ENCODE peak calls at places on chromosome 22, in nine cellular contexts. O, D, P, H, C, M, T, U and G are unnamed samples.

GRCh38 chr22:24503137-24503850 is 8.2 kb downstream of the UPB1 start:
- DNase-seq in O (peak), D (no peak), P (peak), H (peak), C (peak), M (peak), T (no peak), U (peak), G (peak)

GRCh38 chr22:35749808-35750207 is 32.1 kb downstream of the APOL5 start:
- DNase-seq in O (no peak), D (no peak), P (no peak), H (no peak), C (no peak), M (peak), T (no peak), U (no peak), G (no peak)

GRCh38 chr22:37607010-37607911 is 1.4 kb upstream of the GGA1 start:
- DNase-seq in O (no peak), D (peak), P (peak), H (peak), C (peak), M (peak), T (no peak), U (peak), G (peak)

GRCh38 chr22:17359501-17359900 is 9.8 kb upstream of the CECR2 start:
- DNase-seq in O (no peak), D (no peak), P (no peak), H (no peak), C (peak), M (no peak), T (no peak), U (no peak), G (no peak)

GRCh38 chr22:30182365-30182764 is 64.2 kb downstream of the LIF start:
- DNase-seq in O (no peak), D (no peak), P (no peak), H (no peak), C (no peak), M (no peak), T (no peak), U (no peak), G (no peak)

GRCh38 chr22:20031732-20032406 is 11.0 kb downstream of the TANGO2 start:
- DNase-seq in O (no peak), D (no peak), P (no peak), H (peak), C (no peak), M (peak), T (no peak), U (no peak), G (no peak)

GRCh38 chr22:44146088-44146861 is 34.5 kb upstream of the PARVG start:
- DNase-seq in O (no peak), D (no peak), P (no peak), H (no peak), C (no peak), M (no peak), T (no peak), U (no peak), G (no peak)

GRCh38 chr22:46139895-46140350 is 10.4 kb upstream of the PPARA start:
- DNase-seq in O (no peak), D (no peak), P (no peak), H (no peak), C (no peak), M (no peak), T (no peak), U (no peak), G (no peak)

GRCh38 chr22:46584081-46584903 is 35.9 kb upstream of the GRAMD4 start:
- DNase-seq in O (peak), D (no peak), P (no peak), H (no peak), C (no peak), M (no peak), T (no peak), U (no peak), G (no peak)

GRCh38 chr22:35649636-35650250 is 1.5 kb downstream of the APOL6 start:
- DNase-seq in O (no peak), D (no peak), P (no peak), H (no peak), C (no peak), M (no peak), T (no peak), U (no peak), G (no peak)

GRCh38 chr22:17984114-17984513 is 40.2 kb downstream of the MICAL3 start:
- DNase-seq in O (no peak), D (no peak), P (no peak), H (no peak), C (peak), M (no peak), T (no peak), U (no peak), G (peak)

GRCh38 chr22:17922925-17923898 is 101.1 kb downstream of the MICAL3 start:
- DNase-seq in O (no peak), D (peak), P (no peak), H (no peak), C (peak), M (no peak), T (peak), U (peak), G (peak)

GRCh38 chr22:42270178-42270511 is 308 bp downstream of the TCF20 start:
- DNase-seq in O (no peak), D (no peak), P (peak), H (no peak), C (no peak), M (no peak), T (no peak), U (peak), G (no peak)

GRCh38 chr22:50408311-50408710 is 65.2 kb downstream of the PPP6R2 start:
- DNase-seq in O (no peak), D (no peak), P (no peak), H (no peak), C (no peak), M (no peak), T (no peak), U (no peak), G (no peak)

GRCh38 chr22:30116362-30117117 is 36.3 kb downstream of the HORMAD2 start:
- DNase-seq in O (no peak), D (no peak), P (no peak), H (no peak), C (peak), M (no peak), T (peak), U (no peak), G (peak)

GRCh38 chr22:50432131-50432870 is 42.5 kb downstream of the SBF1 start:
- DNase-seq in O (no peak), D (no peak), P (no peak), H (no peak), C (no peak), M (no peak), T (no peak), U (no peak), G (no peak)

GRCh38 chr22:21978564-21979386 is 3.8 kb downstream of the TOP3B start:
- DNase-seq in O (no peak), D (no peak), P (no peak), H (no peak), C (no peak), M (no peak), T (no peak), U (no peak), G (no peak)

GRCh38 chr22:41074941-41075710 is 17.3 kb upstream of the EP300 start:
- DNase-seq in O (peak), D (no peak), P (no peak), H (no peak), C (no peak), M (no peak), T (no peak), U (no peak), G (no peak)

GRCh38 chr22:32855023-32855756 is 53.7 kb downstream of the TIMP3 start:
- DNase-seq in O (no peak), D (no peak), P (no peak), H (no peak), C (no peak), M (no peak), T (no peak), U (no peak), G (no peak)

GRCh38 chr22:39703890-39704658 is 133.5 kb downstream of the CACNA1I start:
- DNase-seq in O (no peak), D (no peak), P (no peak), H (no peak), C (no peak), M (no peak), T (no peak), U (no peak), G (no peak)

GRCh38 chr22:19576460-19577421 is 52.5 kb upstream of the CLDN5 start:
- DNase-seq in O (no peak), D (no peak), P (no peak), H (no peak), C (peak), M (no peak), T (no peak), U (peak), G (peak)

GRCh38 chr22:47944941-47945340 is 1182.5 kb downstream of the TBC1D22A start:
- DNase-seq in O (no peak), D (no peak), P (no peak), H (no peak), C (no peak), M (no peak), T (no peak), U (no peak), G (no peak)

GRCh38 chr22:36977401-36977861 is 41.8 kb downstream of the TST start:
- DNase-seq in O (no peak), D (peak), P (peak), H (peak), C (peak), M (peak), T (no peak), U (peak), G (no peak)

GRCh38 chr22:45268958-45269844 is 15.5 kb upstream of the UPK3A start:
- DNase-seq in O (no peak), D (peak), P (peak), H (peak), C (no peak), M (peak), T (no peak), U (peak), G (peak)

GRCh38 chr22:42925598-42925997 is 68.5 kb upstream of the ARFGAP3 start:
- DNase-seq in O (no peak), D (no peak), P (no peak), H (no peak), C (no peak), M (no peak), T (no peak), U (no peak), G (no peak)

GRCh38 chr22:44494497-44494896 is 3.5 kb downstream of the RTL6 start:
- DNase-seq in O (no peak), D (no peak), P (no peak), H (no peak), C (no peak), M (no peak), T (no peak), U (no peak), G (no peak)

GRCh38 chr22:17132112-17132511 is 11.0 kb upstream of the TMEM121B start:
- DNase-seq in O (peak), D (no peak), P (no peak), H (no peak), C (no peak), M (no peak), T (no peak), U (no peak), G (no peak)

GRCh38 chr22:49076300-49077035 is 751.2 kb downstream of the BRD1 start:
- DNase-seq in O (no peak), D (no peak), P (no peak), H (no peak), C (no peak), M (no peak), T (no peak), U (no peak), G (no peak)

GRCh38 chr22:30261134-30261533 is 5.5 kb downstream of the OSM start:
- DNase-seq in O (no peak), D (no peak), P (peak), H (no peak), C (peak), M (no peak), T (no peak), U (no peak), G (no peak)

GRCh38 chr22:40203568-40203967 is 25.8 kb downstream of the TNRC6B start:
- DNase-seq in O (no peak), D (no peak), P (no peak), H (no peak), C (peak), M (peak), T (no peak), U (no peak), G (no peak)

GRCh38 chr22:24542641-24543040 is 12.3 kb downstream of the GUCD1 start:
- DNase-seq in O (no peak), D (no peak), P (no peak), H (no peak), C (no peak), M (no peak), T (no peak), U (no peak), G (no peak)

GRCh38 chr22:38828191-38828590 is 15.6 kb downstream of the NPTXR start:
- DNase-seq in O (peak), D (no peak), P (no peak), H (no peak), C (no peak), M (no peak), T (no peak), U (no peak), G (no peak)

GRCh38 chr22:17086301-17086700 is 1.5 kb downstream of the IL17RA start:
- DNase-seq in O (no peak), D (no peak), P (no peak), H (no peak), C (no peak), M (no peak), T (no peak), U (no peak), G (no peak)

GRCh38 chr22:21098099-21098671 is 52.4 kb downstream of the LRRC74B start:
- DNase-seq in O (no peak), D (no peak), P (peak), H (no peak), C (peak), M (no peak), T (no peak), U (no peak), G (peak)

GRCh38 chr22:25759825-25760231 is 17.8 kb downstream of the MYO18B start:
- DNase-seq in O (no peak), D (peak), P (peak), H (no peak), C (peak), M (no peak), T (peak), U (peak), G (peak)

GRCh38 chr22:23565288-23565941 is 14.7 kb downstream of the IGLL1 start:
- DNase-seq in O (no peak), D (no peak), P (peak), H (no peak), C (peak), M (no peak), T (no peak), U (peak), G (peak)